ENCODE peak calls at places on chromosomes 13 and 19, in four cellular contexts. S, D, G and J are unnamed samples. For H3K9me1, the result is how much of the 10 kb centered on the place peaks cover.

GRCh38 chr19:55473613-55474012 is 2.8 kb upstream of the ZNF628 start:
- DNase-seq in G (no peak), D (no peak), S (no peak), J (no peak)

GRCh38 chr13:26929971-26930730 is 169.6 kb upstream of the GPR12 start:
- DNase-seq in S (peak), G (no peak), D (peak), J (peak)

GRCh38 chr19:2246801-2247361 is 2.2 kb upstream of the AMH start:
- DNase-seq in D (peak), G (no peak), S (no peak), J (no peak)

GRCh38 chr13:33330483-33330882 is 44.9 kb upstream of the STARD13 start:
- DNase-seq in G (no peak), S (no peak), D (no peak), J (no peak)

GRCh38 chr13:20064128-20064527 is 96.7 kb downstream of the GJA3 start:
- DNase-seq in G (no peak), D (peak), S (peak), J (no peak)

GRCh38 chr13:29654807-29655547 is 59.5 kb upstream of the SLC7A1 start:
- DNase-seq in D (peak), G (no peak), S (no peak), J (no peak)

GRCh38 chr19:1295169-1296012 is 9.7 kb downstream of the EFNA2 start:
- DNase-seq in S (no peak), D (no peak), G (no peak), J (peak)

GRCh38 chr19:18667531-18668251 is 15.8 kb upstream of the CRTC1 start:
- DNase-seq in D (no peak), S (no peak), G (no peak), J (no peak)

GRCh38 chr13:48726711-48727110 is 73.0 kb downstream of the CYSLTR2 start:
- DNase-seq in G (no peak), S (no peak), D (no peak), J (no peak)

GRCh38 chr13:30394798-30395191 is 27.5 kb upstream of the UBE2L5 start:
- DNase-seq in G (no peak), S (peak), D (peak), J (no peak)

GRCh38 chr13:33128134-33128533 is 111.9 kb downstream of the KL start:
- DNase-seq in G (no peak), S (no peak), D (no peak), J (no peak)

GRCh38 chr13:25732146-25732865 is 319.5 kb downstream of the SHISA2 start:
- DNase-seq in S (no peak), G (no peak), D (peak), J (no peak)

GRCh38 chr19:28424662-28425430 is 788.1 kb downstream of the UQCRFS1 start:
- DNase-seq in S (no peak), D (no peak), G (no peak), J (no peak)

GRCh38 chr13:53237696-53238095 is 209.1 kb downstream of the OLFM4 start:
- DNase-seq in S (no peak), G (no peak), D (no peak), J (no peak)

GRCh38 chr19:13100031-13100588 is 2.5 kb downstream of the LYL1 start:
- DNase-seq in G (no peak), D (no peak), S (peak), J (peak)
- H3K9me1 ChIP-seq in G (under half), D (under half), S (under half), J (under half)

DNA sequence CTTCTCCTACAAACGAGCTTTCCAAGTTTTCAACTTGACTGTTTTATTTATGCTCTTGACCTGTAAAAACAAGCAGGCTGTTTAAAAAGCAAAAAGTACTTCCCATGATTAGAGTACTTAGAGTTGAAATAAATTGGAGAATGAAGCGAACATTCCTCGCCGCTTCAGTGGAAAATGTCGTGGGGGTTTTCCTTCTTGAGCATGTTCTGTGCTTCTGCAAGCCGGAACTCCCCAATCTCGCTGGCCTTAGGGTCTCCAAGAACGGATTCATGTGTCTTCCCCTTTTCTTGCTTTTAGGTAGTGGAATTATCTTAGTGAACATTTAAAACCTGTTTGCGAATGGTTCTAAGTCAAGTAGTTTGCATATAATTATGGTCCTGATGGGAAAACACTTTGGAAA is 103.6 kb upstream of the ZNF536 start:
- DNase-seq in D (no peak), S (no peak), G (no peak), J (no peak)
- H3K9me1 ChIP-seq in D (under half), S (under half), G (under half), J (under half)

GRCh38 chr19:10352764-10353671 is 13.6 kb upstream of the ICAM3 start:
- DNase-seq in D (no peak), G (no peak), S (no peak), J (peak)
- H3K9me1 ChIP-seq in D (under half), G (under half), S (under half), J (under half)

DNA sequence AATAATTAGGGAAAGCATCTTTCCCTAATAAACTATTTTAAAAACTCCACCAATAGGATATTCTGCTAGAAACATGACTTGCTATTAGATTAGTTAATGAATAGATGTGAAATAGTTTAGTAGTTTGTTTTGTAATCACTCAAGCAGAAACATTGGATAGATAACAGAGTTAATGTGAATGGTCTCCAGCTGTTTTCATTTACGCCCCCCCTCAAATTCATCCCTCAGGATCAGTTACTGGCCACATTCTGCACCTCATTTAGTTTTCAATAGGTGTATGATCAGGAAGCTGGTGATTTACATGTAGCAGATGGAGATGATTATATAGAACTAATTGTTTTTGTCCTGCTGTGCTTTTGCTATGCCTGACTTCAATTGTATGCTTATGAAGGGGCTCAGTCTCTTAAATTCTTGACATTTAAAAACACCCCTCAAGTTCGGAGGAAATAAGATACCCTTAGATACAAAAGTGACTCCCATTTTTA is 759.0 kb downstream of the SLITRK6 start:
- DNase-seq in S (no peak), G (no peak), D (no peak), J (no peak)
- H3K9me1 ChIP-seq in S (under half), G (under half), D (under half), J (under half)